ENCODE peak calls at places on chromosomes 4 and X, in eight cellular contexts. One of them, this sample, is unnamed.

GRCh38 chr4:151627491-151627890 is 133.3 kb downstream of the GATB start:
- DNase-seq in endothelial cell: no peak
- DNase-seq in foreskin fibroblast: peak
- DNase-seq in psoas muscle: no peak
- DNase-seq in stimulated activated naive CD8-positive, alpha-beta T cell treated with anti-CD3 and anti-CD28 coated beads, Interleukin-15, Interleukin-2, amounts not matched to agents 100 U/mL and 50 U/mL, for 24 hours: no peak
- DNase-seq in Right ventricle myocardium superior: no peak
- DNase-seq in left lung: no peak
- DNase-seq in AG09309: no peak
- DNase-seq in this sample: no peak

GRCh38 chr4:8872402-8873291 is 1.0 kb upstream of the HMX1 start:
- DNase-seq in endothelial cell: no peak
- DNase-seq in foreskin fibroblast: no peak
- DNase-seq in Right ventricle myocardium superior: no peak
- DNase-seq in psoas muscle: no peak
- DNase-seq in AG09309: no peak
- DNase-seq in left lung: no peak
- DNase-seq in stimulated activated naive CD8-positive, alpha-beta T cell treated with anti-CD3 and anti-CD28 coated beads, Interleukin-15, Interleukin-2, amounts not matched to agents 100 U/mL and 50 U/mL, for 24 hours: no peak
- DNase-seq in this sample: no peak

GRCh38 chr4:180350866-180351350 is 1892.3 kb upstream of the TENM3 start:
- DNase-seq in left lung: no peak
- DNase-seq in foreskin fibroblast: no peak
- DNase-seq in stimulated activated naive CD8-positive, alpha-beta T cell treated with anti-CD3 and anti-CD28 coated beads, Interleukin-15, Interleukin-2, amounts not matched to agents 100 U/mL and 50 U/mL, for 24 hours: no peak
- DNase-seq in psoas muscle: no peak
- DNase-seq in Right ventricle myocardium superior: no peak
- DNase-seq in endothelial cell: no peak
- DNase-seq in AG09309: no peak
- DNase-seq in this sample: no peak

GRCh38 chrX:36898301-36898700 is 109.9 kb upstream of the FAM47C start:
- DNase-seq in left lung: no peak
- DNase-seq in foreskin fibroblast: peak
- DNase-seq in AG09309: no peak
- DNase-seq in Right ventricle myocardium superior: no peak
- DNase-seq in psoas muscle: no peak
- DNase-seq in stimulated activated naive CD8-positive, alpha-beta T cell treated with anti-CD3 and anti-CD28 coated beads, Interleukin-15, Interleukin-2, amounts not matched to agents 100 U/mL and 50 U/mL, for 24 hours: no peak
- DNase-seq in endothelial cell: no peak
- DNase-seq in this sample: no peak

GRCh38 chrX:120773801-120774200 is 101.9 kb downstream of the CT47B1 start:
- DNase-seq in endothelial cell: no peak
- DNase-seq in stimulated activated naive CD8-positive, alpha-beta T cell treated with anti-CD3 and anti-CD28 coated beads, Interleukin-15, Interleukin-2, amounts not matched to agents 100 U/mL and 50 U/mL, for 24 hours: no peak
- DNase-seq in AG09309: no peak
- DNase-seq in Right ventricle myocardium superior: no peak
- DNase-seq in psoas muscle: no peak
- DNase-seq in foreskin fibroblast: no peak
- DNase-seq in left lung: no peak
- DNase-seq in this sample: no peak

GRCh38 chr4:103307479-103308042 is 109.4 kb upstream of the CENPE start:
- DNase-seq in Right ventricle myocardium superior: no peak
- DNase-seq in psoas muscle: no peak
- DNase-seq in endothelial cell: no peak
- DNase-seq in AG09309: no peak
- DNase-seq in left lung: peak
- DNase-seq in foreskin fibroblast: no peak
- DNase-seq in stimulated activated naive CD8-positive, alpha-beta T cell treated with anti-CD3 and anti-CD28 coated beads, Interleukin-15, Interleukin-2, amounts not matched to agents 100 U/mL and 50 U/mL, for 24 hours: no peak
- DNase-seq in this sample: no peak

GRCh38 chr4:169412046-169412445 is 141.3 kb upstream of the SH3RF1 start:
- DNase-seq in left lung: no peak
- DNase-seq in psoas muscle: no peak
- DNase-seq in foreskin fibroblast: no peak
- DNase-seq in Right ventricle myocardium superior: no peak
- DNase-seq in AG09309: no peak
- DNase-seq in stimulated activated naive CD8-positive, alpha-beta T cell treated with anti-CD3 and anti-CD28 coated beads, Interleukin-15, Interleukin-2, amounts not matched to agents 100 U/mL and 50 U/mL, for 24 hours: no peak
- DNase-seq in endothelial cell: no peak
- DNase-seq in this sample: no peak

GRCh38 chrX:44227981-44228380 is 115.5 kb downstream of the EFHC2 start:
- DNase-seq in AG09309: no peak
- DNase-seq in endothelial cell: no peak
- DNase-seq in Right ventricle myocardium superior: no peak
- DNase-seq in foreskin fibroblast: peak
- DNase-seq in stimulated activated naive CD8-positive, alpha-beta T cell treated with anti-CD3 and anti-CD28 coated beads, Interleukin-15, Interleukin-2, amounts not matched to agents 100 U/mL and 50 U/mL, for 24 hours: no peak
- DNase-seq in psoas muscle: no peak
- DNase-seq in left lung: no peak
- DNase-seq in this sample: no peak

GRCh38 chr4:46886711-46887110 is 22.3 kb downstream of the COX7B2 start:
- DNase-seq in foreskin fibroblast: peak
- DNase-seq in psoas muscle: no peak
- DNase-seq in stimulated activated naive CD8-positive, alpha-beta T cell treated with anti-CD3 and anti-CD28 coated beads, Interleukin-15, Interleukin-2, amounts not matched to agents 100 U/mL and 50 U/mL, for 24 hours: no peak
- DNase-seq in Right ventricle myocardium superior: no peak
- DNase-seq in left lung: no peak
- DNase-seq in AG09309: no peak
- DNase-seq in endothelial cell: no peak
- DNase-seq in this sample: no peak

GRCh38 chr4:174222266-174222872 is 61.1 kb downstream of the FBXO8 start:
- DNase-seq in AG09309: no peak
- DNase-seq in left lung: no peak
- DNase-seq in endothelial cell: no peak
- DNase-seq in stimulated activated naive CD8-positive, alpha-beta T cell treated with anti-CD3 and anti-CD28 coated beads, Interleukin-15, Interleukin-2, amounts not matched to agents 100 U/mL and 50 U/mL, for 24 hours: no peak
- DNase-seq in foreskin fibroblast: peak
- DNase-seq in psoas muscle: no peak
- DNase-seq in Right ventricle myocardium superior: no peak
- DNase-seq in this sample: peak

GRCh38 chr4:107862658-107863057 is 37.9 kb downstream of the SGMS2 start:
- DNase-seq in psoas muscle: no peak
- DNase-seq in AG09309: no peak
- DNase-seq in endothelial cell: no peak
- DNase-seq in Right ventricle myocardium superior: no peak
- DNase-seq in left lung: no peak
- DNase-seq in stimulated activated naive CD8-positive, alpha-beta T cell treated with anti-CD3 and anti-CD28 coated beads, Interleukin-15, Interleukin-2, amounts not matched to agents 100 U/mL and 50 U/mL, for 24 hours: peak
- DNase-seq in foreskin fibroblast: peak
- DNase-seq in this sample: peak

GRCh38 chr4:79022529-79022928 is 83.3 kb upstream of the PAQR3 start:
- DNase-seq in endothelial cell: no peak
- DNase-seq in stimulated activated naive CD8-positive, alpha-beta T cell treated with anti-CD3 and anti-CD28 coated beads, Interleukin-15, Interleukin-2, amounts not matched to agents 100 U/mL and 50 U/mL, for 24 hours: no peak
- DNase-seq in left lung: peak
- DNase-seq in foreskin fibroblast: no peak
- DNase-seq in AG09309: no peak
- DNase-seq in Right ventricle myocardium superior: no peak
- DNase-seq in psoas muscle: no peak
- DNase-seq in this sample: no peak

GRCh38 chr4:63049726-63050125 is 1359.5 kb downstream of the TECRL start:
- DNase-seq in psoas muscle: no peak
- DNase-seq in foreskin fibroblast: no peak
- DNase-seq in stimulated activated naive CD8-positive, alpha-beta T cell treated with anti-CD3 and anti-CD28 coated beads, Interleukin-15, Interleukin-2, amounts not matched to agents 100 U/mL and 50 U/mL, for 24 hours: no peak
- DNase-seq in left lung: no peak
- DNase-seq in Right ventricle myocardium superior: no peak
- DNase-seq in AG09309: no peak
- DNase-seq in endothelial cell: no peak
- DNase-seq in this sample: no peak

GRCh38 chr4:54076673-54077072 is 12.3 kb upstream of the CHIC2 start:
- DNase-seq in foreskin fibroblast: no peak
- DNase-seq in psoas muscle: no peak
- DNase-seq in AG09309: no peak
- DNase-seq in endothelial cell: no peak
- DNase-seq in Right ventricle myocardium superior: no peak
- DNase-seq in stimulated activated naive CD8-positive, alpha-beta T cell treated with anti-CD3 and anti-CD28 coated beads, Interleukin-15, Interleukin-2, amounts not matched to agents 100 U/mL and 50 U/mL, for 24 hours: no peak
- DNase-seq in left lung: no peak
- DNase-seq in this sample: no peak

GRCh38 chrX:133151320-133151719 is 54.4 kb upstream of the USP26 start:
- DNase-seq in foreskin fibroblast: no peak
- DNase-seq in left lung: no peak
- DNase-seq in endothelial cell: no peak
- DNase-seq in stimulated activated naive CD8-positive, alpha-beta T cell treated with anti-CD3 and anti-CD28 coated beads, Interleukin-15, Interleukin-2, amounts not matched to agents 100 U/mL and 50 U/mL, for 24 hours: no peak
- DNase-seq in AG09309: no peak
- DNase-seq in Right ventricle myocardium superior: no peak
- DNase-seq in psoas muscle: no peak
- DNase-seq in this sample: no peak

GRCh38 chr4:125198916-125199315 is 115.8 kb upstream of the FAT4 start:
- DNase-seq in AG09309: no peak
- DNase-seq in left lung: no peak
- DNase-seq in psoas muscle: no peak
- DNase-seq in endothelial cell: no peak
- DNase-seq in foreskin fibroblast: peak
- DNase-seq in Right ventricle myocardium superior: no peak
- DNase-seq in stimulated activated naive CD8-positive, alpha-beta T cell treated with anti-CD3 and anti-CD28 coated beads, Interleukin-15, Interleukin-2, amounts not matched to agents 100 U/mL and 50 U/mL, for 24 hours: no peak
- DNase-seq in this sample: no peak

GRCh38 chrX:40845331-40845911 is 110.1 kb upstream of the MED14 start:
- DNase-seq in Right ventricle myocardium superior: peak
- DNase-seq in foreskin fibroblast: peak
- DNase-seq in left lung: no peak
- DNase-seq in psoas muscle: no peak
- DNase-seq in endothelial cell: no peak
- DNase-seq in AG09309: peak
- DNase-seq in stimulated activated naive CD8-positive, alpha-beta T cell treated with anti-CD3 and anti-CD28 coated beads, Interleukin-15, Interleukin-2, amounts not matched to agents 100 U/mL and 50 U/mL, for 24 hours: no peak
- DNase-seq in this sample: peak

GRCh38 chr4:110211007-110211769 is 12.8 kb upstream of the ELOVL6 start:
- DNase-seq in stimulated activated naive CD8-positive, alpha-beta T cell treated with anti-CD3 and anti-CD28 coated beads, Interleukin-15, Interleukin-2, amounts not matched to agents 100 U/mL and 50 U/mL, for 24 hours: no peak
- DNase-seq in AG09309: no peak
- DNase-seq in endothelial cell: no peak
- DNase-seq in foreskin fibroblast: peak
- DNase-seq in psoas muscle: no peak
- DNase-seq in Right ventricle myocardium superior: no peak
- DNase-seq in left lung: no peak
- DNase-seq in this sample: no peak

GRCh38 chrX:20451936-20452335 is 185.2 kb upstream of the RPS6KA3 start:
- DNase-seq in left lung: no peak
- DNase-seq in stimulated activated naive CD8-positive, alpha-beta T cell treated with anti-CD3 and anti-CD28 coated beads, Interleukin-15, Interleukin-2, amounts not matched to agents 100 U/mL and 50 U/mL, for 24 hours: no peak
- DNase-seq in foreskin fibroblast: no peak
- DNase-seq in psoas muscle: no peak
- DNase-seq in endothelial cell: no peak
- DNase-seq in Right ventricle myocardium superior: no peak
- DNase-seq in AG09309: no peak
- DNase-seq in this sample: no peak

GRCh38 chrX:15373986-15374385 is 10.2 kb downstream of the VEGFD start:
- DNase-seq in Right ventricle myocardium superior: no peak
- DNase-seq in left lung: no peak
- DNase-seq in stimulated activated naive CD8-positive, alpha-beta T cell treated with anti-CD3 and anti-CD28 coated beads, Interleukin-15, Interleukin-2, amounts not matched to agents 100 U/mL and 50 U/mL, for 24 hours: no peak
- DNase-seq in psoas muscle: no peak
- DNase-seq in foreskin fibroblast: peak
- DNase-seq in AG09309: no peak
- DNase-seq in endothelial cell: no peak
- DNase-seq in this sample: peak

This sample was measured in HFF-Myc.